ENCODE peak calls at places on chromosomes 3 and 15, in five cellular contexts. W is fibroblast of lung; O is OCI-LY7; E is CD8-positive, alpha-beta memory T cell; I is colonic mucosa. Q is an unnamed sample.

GRCh38 chr3:48711727-48712126 is 5.3 kb downstream of the IP6K2 start:
- DNase-seq in W (no peak), O (no peak), E (no peak), I (no peak), Q (no peak)

GRCh38 chr15:82030191-82030590 is 15.6 kb downstream of the MEX3B start:
- DNase-seq in W (no peak), O (no peak), E (no peak), I (no peak), Q (no peak)

GRCh38 chr3:46369675-46370132 is 1.0 kb upstream of the CCR5 start:
- DNase-seq in W (no peak), O (no peak), E (no peak), I (no peak), Q (no peak)

GRCh38 chr15:31342781-31343626 is 16.4 kb downstream of the KLF13 start:
- DNase-seq in W (no peak), O (peak; percentile 37), E (peak; percentile 58), I (no peak), Q (no peak)

GRCh38 chr15:74312445-74313007 is 54.9 kb downstream of the CYP11A1 start:
- DNase-seq in W (no peak), O (no peak), E (no peak), I (no peak), Q (no peak)

GRCh38 chr3:170835346-170835745 is 34.6 kb downstream of the RPL22L1 start:
- DNase-seq in W (no peak), O (no peak), E (no peak), I (no peak), Q (no peak)

GRCh38 chr3:117814975-117815374 is 1105.4 kb downstream of the TUSC7 start:
- DNase-seq in W (peak; percentile 40), O (no peak), E (no peak), I (no peak), Q (peak; percentile 3)

GRCh38 chr15:27681038-27681437 is 418.1 kb downstream of the OCA2 start:
- DNase-seq in W (no peak), O (no peak), E (no peak), I (no peak), Q (no peak)

GRCh38 chr15:57551717-57552677 is 39.7 kb upstream of the MYZAP start:
- DNase-seq in W (no peak), O (no peak), E (no peak), I (no peak), Q (peak; percentile 72)

GRCh38 chr3:88113311-88114162 is 36.2 kb upstream of the C3orf38 start:
- DNase-seq in W (peak; percentile 80), O (peak; percentile 72), E (peak; percentile 60), I (peak; percentile 73), Q (peak; percentile 82)

GRCh38 chr3:52779011-52779410 is 1.6 kb downstream of the ITIH1 start:
- DNase-seq in W (no peak), O (no peak), E (peak; percentile 22), I (no peak), Q (no peak)
- H3K4me3 ChIP-seq in W (no peak overlapping the region), O (no peak overlapping the region), E (no peak overlapping the region), I (no peak overlapping the region), Q (no peak overlapping the region)

DNA sequence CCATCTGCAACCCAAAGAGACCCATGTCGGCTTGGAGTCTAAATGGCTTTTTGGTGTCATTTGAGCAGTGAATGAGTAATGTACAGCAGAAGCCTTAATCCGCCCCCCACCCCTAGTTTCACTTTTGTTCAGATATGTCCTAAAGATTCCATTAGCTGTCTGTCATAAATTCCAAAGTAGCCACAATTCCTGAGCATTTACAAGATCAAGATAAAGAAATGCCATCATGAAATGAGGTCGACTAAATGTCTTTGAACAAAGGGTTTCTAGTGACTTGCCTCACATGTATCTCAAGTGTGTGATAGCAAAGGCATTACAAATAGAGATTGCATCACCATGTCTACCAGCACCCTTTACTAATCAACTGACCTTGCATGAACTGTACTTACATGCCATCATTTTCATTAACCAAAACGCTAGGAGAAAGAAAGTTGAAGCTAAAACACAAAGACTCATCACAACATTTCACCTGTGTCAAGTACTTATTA is 123.8 kb upstream of the PHLDB2 start:
- DNase-seq in W (peak; percentile 82), O (no peak), E (no peak), I (no peak), Q (peak; percentile 23)
- H3K4me1 ChIP-seq in W (peaks cover 13% of the 10 kb centered on the region), O (no peaks in the 10 kb centered on the region), E (no peaks in the 10 kb centered on the region), I (no peaks in the 10 kb centered on the region), Q (peaks cover 4% of the 10 kb centered on the region)

GRCh38 chr3:107919239-107919638 is 171.6 kb downstream of the CD47 start:
- DNase-seq in W (no peak), O (no peak), E (no peak), I (no peak), Q (no peak)

GRCh38 chr3:107916166-107916565 is 174.7 kb downstream of the CD47 start:
- DNase-seq in W (no peak), O (no peak), E (no peak), I (no peak), Q (no peak)

GRCh38 chr3:107920538-107920937 is 170.3 kb downstream of the CD47 start:
- DNase-seq in W (no peak), O (no peak), E (no peak), I (no peak), Q (no peak)

GRCh38 chr3:107921083-107921482 is 169.7 kb downstream of the CD47 start:
- DNase-seq in W (no peak), O (no peak), E (no peak), I (no peak), Q (no peak)
- H3K27ac ChIP-seq in W (no peak overlapping the region), O (no peak overlapping the region), E (no peak overlapping the region), I (no peak overlapping the region), Q (no peak overlapping the region)

GRCh38 chr3:179076243-179077027 is 4.8 kb upstream of the ZMAT3 start:
- DNase-seq in W (no peak), O (no peak), E (no peak), I (no peak), Q (no peak)
- H3K4me3 ChIP-seq in W (no peak overlapping the region), O (no peak overlapping the region), E (no peak overlapping the region), I (no peak overlapping the region), Q (no peak overlapping the region)